ENCODE peak calls at places on chromosomes 1 and 21, in nine cellular contexts. One of them, this sample, is unnamed.

GRCh38 chr1:234731371-234732085 is 121.5 kb upstream of the IRF2BP2 start:
- DNase-seq in Kasumi-1: peak
- DNase-seq in fibroblast of villous mesenchyme: no peak
- DNase-seq in type B pancreatic cell: no peak
- DNase-seq in RCC 7860: peak
- DNase-seq in lung microvascular endothelial cell: peak
- DNase-seq in activated B cell treated with CpG ODN at 0.5 μM for 24 hours: no peak
- DNase-seq in NCI-H748 treated with DMSO at 0.1 percent for 48 hours: no peak
- DNase-seq in mesothelial cell of epicardium: no peak
- DNase-seq in this sample: no peak

GRCh38 chr1:226344441-226345120 is 35.6 kb upstream of the LIN9 start:
- DNase-seq in Kasumi-1: no peak
- DNase-seq in fibroblast of villous mesenchyme: no peak
- DNase-seq in type B pancreatic cell: no peak
- DNase-seq in RCC 7860: no peak
- DNase-seq in lung microvascular endothelial cell: no peak
- DNase-seq in activated B cell treated with CpG ODN at 0.5 μM for 24 hours: no peak
- DNase-seq in NCI-H748 treated with DMSO at 0.1 percent for 48 hours: no peak
- DNase-seq in mesothelial cell of epicardium: no peak
- DNase-seq in this sample: no peak

GRCh38 chr1:155514582-155515187 is 47.9 kb downstream of the ASH1L start:
- DNase-seq in Kasumi-1: peak
- DNase-seq in fibroblast of villous mesenchyme: no peak
- DNase-seq in type B pancreatic cell: no peak
- DNase-seq in RCC 7860: no peak
- DNase-seq in lung microvascular endothelial cell: no peak
- DNase-seq in activated B cell treated with CpG ODN at 0.5 μM for 24 hours: no peak
- DNase-seq in NCI-H748 treated with DMSO at 0.1 percent for 48 hours: no peak
- DNase-seq in mesothelial cell of epicardium: no peak
- DNase-seq in this sample: no peak

GRCh38 chr1:46556822-46557221 is 5.4 kb upstream of the KNCN start:
- DNase-seq in Kasumi-1: no peak
- DNase-seq in fibroblast of villous mesenchyme: peak
- DNase-seq in type B pancreatic cell: no peak
- DNase-seq in RCC 7860: peak
- DNase-seq in lung microvascular endothelial cell: peak
- DNase-seq in activated B cell treated with CpG ODN at 0.5 μM for 24 hours: no peak
- DNase-seq in NCI-H748 treated with DMSO at 0.1 percent for 48 hours: no peak
- DNase-seq in mesothelial cell of epicardium: no peak
- DNase-seq in this sample: no peak

GRCh38 chr1:162564762-162565218 is 3.3 kb downstream of the UAP1 start:
- DNase-seq in Kasumi-1: no peak
- DNase-seq in fibroblast of villous mesenchyme: no peak
- DNase-seq in type B pancreatic cell: no peak
- DNase-seq in RCC 7860: no peak
- DNase-seq in lung microvascular endothelial cell: peak
- DNase-seq in activated B cell treated with CpG ODN at 0.5 μM for 24 hours: no peak
- DNase-seq in NCI-H748 treated with DMSO at 0.1 percent for 48 hours: no peak
- DNase-seq in mesothelial cell of epicardium: no peak
- DNase-seq in this sample: no peak

GRCh38 chr1:155320661-155321576 is at the start of gene RUSC1:
- DNase-seq in Kasumi-1: no peak
- DNase-seq in fibroblast of villous mesenchyme: peak
- DNase-seq in type B pancreatic cell: no peak
- DNase-seq in RCC 7860: no peak
- DNase-seq in lung microvascular endothelial cell: peak
- DNase-seq in activated B cell treated with CpG ODN at 0.5 μM for 24 hours: peak
- DNase-seq in NCI-H748 treated with DMSO at 0.1 percent for 48 hours: peak
- DNase-seq in mesothelial cell of epicardium: no peak
- DNase-seq in this sample: peak

GRCh38 chr21:32312976-32313375 is 14.3 kb downstream of the MRAP start:
- DNase-seq in Kasumi-1: no peak
- DNase-seq in fibroblast of villous mesenchyme: no peak
- DNase-seq in type B pancreatic cell: no peak
- DNase-seq in RCC 7860: no peak
- DNase-seq in lung microvascular endothelial cell: no peak
- DNase-seq in activated B cell treated with CpG ODN at 0.5 μM for 24 hours: no peak
- DNase-seq in NCI-H748 treated with DMSO at 0.1 percent for 48 hours: no peak
- DNase-seq in mesothelial cell of epicardium: no peak
- DNase-seq in this sample: no peak

GRCh38 chr1:21626921-21627339 is 42.2 kb downstream of the RAP1GAP start:
- DNase-seq in Kasumi-1: no peak
- DNase-seq in fibroblast of villous mesenchyme: no peak
- DNase-seq in type B pancreatic cell: no peak
- DNase-seq in RCC 7860: no peak
- DNase-seq in lung microvascular endothelial cell: no peak
- DNase-seq in activated B cell treated with CpG ODN at 0.5 μM for 24 hours: no peak
- DNase-seq in NCI-H748 treated with DMSO at 0.1 percent for 48 hours: no peak
- DNase-seq in mesothelial cell of epicardium: no peak
- DNase-seq in this sample: no peak

GRCh38 chr1:58251415-58252073 is 295.0 kb downstream of the OMA1 start:
- DNase-seq in Kasumi-1: peak
- DNase-seq in fibroblast of villous mesenchyme: peak
- DNase-seq in type B pancreatic cell: no peak
- DNase-seq in RCC 7860: no peak
- DNase-seq in lung microvascular endothelial cell: peak
- DNase-seq in activated B cell treated with CpG ODN at 0.5 μM for 24 hours: no peak
- DNase-seq in NCI-H748 treated with DMSO at 0.1 percent for 48 hours: no peak
- DNase-seq in mesothelial cell of epicardium: no peak
- DNase-seq in this sample: no peak

This sample was measured in D721Med.